ENCODE peak calls at places on chromosomes 2 and 18, in nine cellular contexts. One of them, this sample, is unnamed.

GRCh38 chr2:210046851-210047486 is 44.5 kb downstream of the RPE start:
- DNase-seq in body of pancreas: no peak
- DNase-seq in tibial nerve: no peak
- DNase-seq in testis: no peak
- DNase-seq in mesenchymal stem cell: no peak
- DNase-seq in GM12878: no peak
- DNase-seq in PC-9: no peak
- DNase-seq in right lobe of liver: no peak
- DNase-seq in heart left ventricle: no peak
- DNase-seq in this sample: no peak

GRCh38 chr2:152693033-152693432 is 24.2 kb downstream of the PRPF40A start:
- DNase-seq in tibial nerve: no peak
- DNase-seq in testis: no peak
- DNase-seq in body of pancreas: no peak
- DNase-seq in PC-9: no peak
- DNase-seq in heart left ventricle: no peak
- DNase-seq in mesenchymal stem cell: no peak
- DNase-seq in GM12878: peak; percentile 30
- DNase-seq in right lobe of liver: no peak
- DNase-seq in this sample: no peak

GRCh38 chr2:117085256-117085655 is 729.2 kb upstream of the DDX18 start:
- DNase-seq in heart left ventricle: no peak
- DNase-seq in mesenchymal stem cell: no peak
- DNase-seq in GM12878: no peak
- DNase-seq in body of pancreas: no peak
- DNase-seq in testis: no peak
- DNase-seq in tibial nerve: no peak
- DNase-seq in right lobe of liver: no peak
- DNase-seq in PC-9: no peak
- DNase-seq in this sample: no peak

GRCh38 chr2:239688840-239689239 is 288.0 kb upstream of the HDAC4 start:
- DNase-seq in PC-9: no peak
- DNase-seq in testis: peak; percentile 5
- DNase-seq in mesenchymal stem cell: no peak
- DNase-seq in tibial nerve: no peak
- DNase-seq in body of pancreas: no peak
- DNase-seq in right lobe of liver: no peak
- DNase-seq in heart left ventricle: no peak
- DNase-seq in GM12878: no peak
- DNase-seq in this sample: no peak

GRCh38 chr2:25379535-25379934 is 37.8 kb upstream of the DNMT3A start:
- DNase-seq in tibial nerve: no peak
- DNase-seq in testis: peak; percentile 12
- DNase-seq in mesenchymal stem cell: no peak
- DNase-seq in heart left ventricle: no peak
- DNase-seq in GM12878: no peak
- DNase-seq in right lobe of liver: no peak
- DNase-seq in PC-9: no peak
- DNase-seq in body of pancreas: no peak
- DNase-seq in this sample: no peak

GRCh38 chr2:191155608-191156071 is 4.8 kb upstream of the STAT4 start:
- DNase-seq in PC-9: no peak
- DNase-seq in GM12878: no peak
- DNase-seq in tibial nerve: no peak
- DNase-seq in heart left ventricle: no peak
- DNase-seq in testis: no peak
- DNase-seq in mesenchymal stem cell: peak; percentile 51
- DNase-seq in body of pancreas: no peak
- DNase-seq in right lobe of liver: no peak
- DNase-seq in this sample: no peak

GRCh38 chr2:67733517-67733916 is 329.3 kb downstream of the C1D start:
- DNase-seq in tibial nerve: no peak
- DNase-seq in PC-9: peak; percentile 5
- DNase-seq in GM12878: no peak
- DNase-seq in right lobe of liver: peak; percentile 52
- DNase-seq in heart left ventricle: peak; percentile 15
- DNase-seq in mesenchymal stem cell: peak; percentile 29
- DNase-seq in testis: peak; percentile 20
- DNase-seq in body of pancreas: peak; percentile 63
- DNase-seq in this sample: no peak

GRCh38 chr18:48728204-48728833 is 189.5 kb downstream of the CTIF start:
- DNase-seq in PC-9: peak; percentile 25
- DNase-seq in GM12878: no peak
- DNase-seq in mesenchymal stem cell: peak; percentile 97
- DNase-seq in testis: no peak
- DNase-seq in tibial nerve: no peak
- DNase-seq in heart left ventricle: no peak
- DNase-seq in body of pancreas: peak; percentile 52
- DNase-seq in right lobe of liver: no peak
- DNase-seq in this sample: no peak

GRCh38 chr2:180652794-180653193 is 327.6 kb upstream of the UBE2E3 start:
- DNase-seq in heart left ventricle: no peak
- DNase-seq in PC-9: no peak
- DNase-seq in GM12878: no peak
- DNase-seq in body of pancreas: no peak
- DNase-seq in testis: no peak
- DNase-seq in mesenchymal stem cell: no peak
- DNase-seq in tibial nerve: no peak
- DNase-seq in right lobe of liver: no peak
- DNase-seq in this sample: no peak

GRCh38 chr18:48308027-48308635 is 101.1 kb downstream of the ZBTB7C start:
- DNase-seq in mesenchymal stem cell: no peak
- DNase-seq in heart left ventricle: no peak
- DNase-seq in testis: no peak
- DNase-seq in tibial nerve: no peak
- DNase-seq in GM12878: no peak
- DNase-seq in body of pancreas: peak; percentile 8
- DNase-seq in PC-9: peak; percentile 59
- DNase-seq in right lobe of liver: no peak
- DNase-seq in this sample: no peak

GRCh38 chr2:240822280-240822847 is 2.3 kb upstream of the KIF1A start:
- DNase-seq in heart left ventricle: no peak
- DNase-seq in tibial nerve: no peak
- DNase-seq in body of pancreas: no peak
- DNase-seq in testis: no peak
- DNase-seq in mesenchymal stem cell: no peak
- DNase-seq in PC-9: no peak
- DNase-seq in GM12878: no peak
- DNase-seq in right lobe of liver: no peak
- DNase-seq in this sample: no peak

GRCh38 chr2:132479140-132479539 is 62.5 kb downstream of the GPR39 start:
- DNase-seq in PC-9: no peak
- DNase-seq in tibial nerve: no peak
- DNase-seq in body of pancreas: no peak
- DNase-seq in right lobe of liver: no peak
- DNase-seq in heart left ventricle: no peak
- DNase-seq in GM12878: no peak
- DNase-seq in mesenchymal stem cell: no peak
- DNase-seq in testis: no peak
- DNase-seq in this sample: no peak

GRCh38 chr2:40606862-40607261 is 155.0 kb upstream of the SLC8A1 start:
- DNase-seq in testis: no peak
- DNase-seq in right lobe of liver: no peak
- DNase-seq in tibial nerve: no peak
- DNase-seq in mesenchymal stem cell: no peak
- DNase-seq in body of pancreas: no peak
- DNase-seq in heart left ventricle: no peak
- DNase-seq in PC-9: no peak
- DNase-seq in GM12878: no peak
- DNase-seq in this sample: no peak

DNA sequence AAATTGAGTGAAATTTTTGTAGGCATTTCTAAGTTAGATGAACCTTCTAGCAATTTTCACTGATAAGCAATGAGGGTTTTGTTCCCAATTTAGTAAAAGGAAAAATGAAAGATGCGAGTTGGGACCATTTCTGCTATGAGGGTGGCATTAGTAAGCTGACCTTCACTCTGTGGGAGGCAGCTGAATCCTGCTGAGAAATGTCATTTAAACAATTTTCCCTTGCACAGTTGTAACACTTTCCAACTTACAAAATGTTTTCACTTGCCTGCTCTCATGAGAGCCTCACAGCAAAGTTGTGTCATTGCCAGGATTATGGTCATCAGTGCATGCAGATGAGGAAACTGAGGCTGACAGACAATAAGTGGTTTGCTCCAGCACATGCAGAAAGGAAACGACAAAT is 527.7 kb downstream of the TNS1 start:
- DNase-seq in mesenchymal stem cell: no peak
- DNase-seq in tibial nerve: no peak
- DNase-seq in right lobe of liver: no peak
- DNase-seq in heart left ventricle: no peak
- DNase-seq in body of pancreas: no peak
- DNase-seq in GM12878: no peak
- DNase-seq in testis: no peak
- DNase-seq in PC-9: no peak
- DNase-seq in this sample: no peak
- H3K36me3 ChIP-seq in mesenchymal stem cell: no peaks in the 10 kb centered on the region
- H3K36me3 ChIP-seq in tibial nerve: peaks cover 4% of the 10 kb centered on the region
- H3K36me3 ChIP-seq in right lobe of liver: no peaks in the 10 kb centered on the region
- H3K36me3 ChIP-seq in heart left ventricle: no peaks in the 10 kb centered on the region
- H3K36me3 ChIP-seq in body of pancreas: no peaks in the 10 kb centered on the region
- H3K36me3 ChIP-seq in GM12878: no peaks in the 10 kb centered on the region
- H3K36me3 ChIP-seq in testis: no peaks in the 10 kb centered on the region
- H3K36me3 ChIP-seq in PC-9: no peaks in the 10 kb centered on the region
- H3K36me3 ChIP-seq in this sample: no peaks in the 10 kb centered on the region

GRCh38 chr2:7060156-7060555 is 142.9 kb downstream of the RNF144A start:
- DNase-seq in tibial nerve: no peak
- DNase-seq in body of pancreas: no peak
- DNase-seq in PC-9: no peak
- DNase-seq in mesenchymal stem cell: no peak
- DNase-seq in right lobe of liver: no peak
- DNase-seq in heart left ventricle: no peak
- DNase-seq in GM12878: no peak
- DNase-seq in testis: no peak
- DNase-seq in this sample: no peak
- H3K36me3 ChIP-seq in tibial nerve: no peaks in the 10 kb centered on the region
- H3K36me3 ChIP-seq in body of pancreas: no peaks in the 10 kb centered on the region
- H3K36me3 ChIP-seq in PC-9: no peaks in the 10 kb centered on the region
- H3K36me3 ChIP-seq in mesenchymal stem cell: no peaks in the 10 kb centered on the region
- H3K36me3 ChIP-seq in right lobe of liver: no peaks in the 10 kb centered on the region
- H3K36me3 ChIP-seq in heart left ventricle: no peaks in the 10 kb centered on the region
- H3K36me3 ChIP-seq in GM12878: no peaks in the 10 kb centered on the region
- H3K36me3 ChIP-seq in testis: no peaks in the 10 kb centered on the region
- H3K36me3 ChIP-seq in this sample: no peaks in the 10 kb centered on the region

GRCh38 chr2:215430528-215431187 is 5.2 kb downstream of the FN1 start:
- DNase-seq in PC-9: no peak
- DNase-seq in GM12878: no peak
- DNase-seq in mesenchymal stem cell: peak; percentile 55
- DNase-seq in right lobe of liver: no peak
- DNase-seq in tibial nerve: no peak
- DNase-seq in body of pancreas: no peak
- DNase-seq in heart left ventricle: no peak
- DNase-seq in testis: no peak
- DNase-seq in this sample: no peak

GRCh38 chr2:215431290-215431689 is 4.6 kb downstream of the FN1 start:
- DNase-seq in GM12878: no peak
- DNase-seq in testis: no peak
- DNase-seq in mesenchymal stem cell: no peak
- DNase-seq in PC-9: no peak
- DNase-seq in right lobe of liver: no peak
- DNase-seq in body of pancreas: no peak
- DNase-seq in tibial nerve: no peak
- DNase-seq in heart left ventricle: no peak
- DNase-seq in this sample: no peak

GRCh38 chr2:215427585-215427984 is 8.3 kb downstream of the FN1 start:
- DNase-seq in testis: no peak
- DNase-seq in right lobe of liver: no peak
- DNase-seq in heart left ventricle: no peak
- DNase-seq in tibial nerve: no peak
- DNase-seq in mesenchymal stem cell: no peak
- DNase-seq in GM12878: no peak
- DNase-seq in PC-9: no peak
- DNase-seq in body of pancreas: no peak
- DNase-seq in this sample: no peak

GRCh38 chr2:215429424-215429823 is 6.4 kb downstream of the FN1 start:
- DNase-seq in PC-9: no peak
- DNase-seq in body of pancreas: no peak
- DNase-seq in tibial nerve: no peak
- DNase-seq in testis: no peak
- DNase-seq in heart left ventricle: no peak
- DNase-seq in right lobe of liver: no peak
- DNase-seq in mesenchymal stem cell: no peak
- DNase-seq in GM12878: no peak
- DNase-seq in this sample: no peak

GRCh38 chr2:215428060-215428910 is 7.6 kb downstream of the FN1 start:
- DNase-seq in GM12878: no peak
- DNase-seq in heart left ventricle: no peak
- DNase-seq in PC-9: no peak
- DNase-seq in right lobe of liver: no peak
- DNase-seq in testis: no peak
- DNase-seq in body of pancreas: no peak
- DNase-seq in mesenchymal stem cell: no peak
- DNase-seq in tibial nerve: no peak
- DNase-seq in this sample: no peak
- H3K36me3 ChIP-seq in GM12878: no peaks in the 10 kb centered on the region
- H3K36me3 ChIP-seq in heart left ventricle: no peaks in the 10 kb centered on the region
- H3K36me3 ChIP-seq in PC-9: no peaks in the 10 kb centered on the region
- H3K36me3 ChIP-seq in right lobe of liver: peaks cover 44% of the 10 kb centered on the region
- H3K36me3 ChIP-seq in testis: no peaks in the 10 kb centered on the region
- H3K36me3 ChIP-seq in body of pancreas: no peaks in the 10 kb centered on the region
- H3K36me3 ChIP-seq in mesenchymal stem cell: peaks cover 32% of the 10 kb centered on the region
- H3K36me3 ChIP-seq in tibial nerve: peaks cover 64% of the 10 kb centered on the region
- H3K36me3 ChIP-seq in this sample: no peaks in the 10 kb centered on the region

GRCh38 chr18:57954928-57955327 is 89.1 kb upstream of the NEDD4L start:
- DNase-seq in testis: no peak
- DNase-seq in heart left ventricle: no peak
- DNase-seq in right lobe of liver: no peak
- DNase-seq in tibial nerve: no peak
- DNase-seq in body of pancreas: no peak
- DNase-seq in PC-9: no peak
- DNase-seq in mesenchymal stem cell: no peak
- DNase-seq in GM12878: no peak
- DNase-seq in this sample: no peak
- H3K36me3 ChIP-seq in testis: no peaks in the 10 kb centered on the region
- H3K36me3 ChIP-seq in heart left ventricle: no peaks in the 10 kb centered on the region
- H3K36me3 ChIP-seq in right lobe of liver: no peaks in the 10 kb centered on the region
- H3K36me3 ChIP-seq in tibial nerve: no peaks in the 10 kb centered on the region
- H3K36me3 ChIP-seq in body of pancreas: no peaks in the 10 kb centered on the region
- H3K36me3 ChIP-seq in PC-9: no peaks in the 10 kb centered on the region
- H3K36me3 ChIP-seq in mesenchymal stem cell: no peaks in the 10 kb centered on the region
- H3K36me3 ChIP-seq in GM12878: no peaks in the 10 kb centered on the region
- H3K36me3 ChIP-seq in this sample: no peaks in the 10 kb centered on the region

GRCh38 chr18:79397830-79398761 is 2.4 kb downstream of the NFATC1 start:
- DNase-seq in heart left ventricle: no peak
- DNase-seq in mesenchymal stem cell: no peak
- DNase-seq in GM12878: no peak
- DNase-seq in right lobe of liver: no peak
- DNase-seq in PC-9: no peak
- DNase-seq in body of pancreas: no peak
- DNase-seq in tibial nerve: no peak
- DNase-seq in testis: no peak
- DNase-seq in this sample: no peak
- H3K36me3 ChIP-seq in heart left ventricle: no peaks in the 10 kb centered on the region
- H3K36me3 ChIP-seq in mesenchymal stem cell: peaks cover 9% of the 10 kb centered on the region
- H3K36me3 ChIP-seq in GM12878: no peaks in the 10 kb centered on the region
- H3K36me3 ChIP-seq in right lobe of liver: no peaks in the 10 kb centered on the region
- H3K36me3 ChIP-seq in PC-9: no peaks in the 10 kb centered on the region
- H3K36me3 ChIP-seq in body of pancreas: no peaks in the 10 kb centered on the region
- H3K36me3 ChIP-seq in tibial nerve: no peaks in the 10 kb centered on the region
- H3K36me3 ChIP-seq in testis: no peaks in the 10 kb centered on the region
- H3K36me3 ChIP-seq in this sample: no peaks in the 10 kb centered on the region